ENCODE peak calls at places on chromosome 11, in nine cellular contexts. T is activated B cell treated with CpG ODN at 0.5 μM for 24 hours; W is kidney glomerular epithelial cell; C is GM23248; Q is EL; V is right cardiac atrium; I is NCI-H2171 treated with DMSO at 0.1 percent for 48 hours; L is BJ; S is activated naive CD4-positive, alpha-beta T cell. P is an unnamed sample.
A peak's percentile ranks its signal among the peaks of the same experiment; 100 is the strongest.

GRCh38 chr11:4714300-4714699 is 9.7 kb downstream of the MMP26 start:
- DNase-seq in T (no peak), W (no peak), C (no peak), Q (no peak), V (no peak), I (no peak), L (no peak), S (no peak), P (no peak)

GRCh38 chr11:10382518-10382917 is 72.5 kb upstream of the AMPD3 start:
- DNase-seq in T (no peak), W (no peak), C (peak; percentile 63), Q (peak; percentile 21), V (no peak), I (no peak), L (no peak), S (no peak), P (no peak)

GRCh38 chr11:57800444-57801184 is 39.0 kb downstream of the CTNND1 start:
- DNase-seq in T (no peak), W (peak; percentile 91), C (peak; percentile 85), Q (peak; percentile 72), V (no peak), I (peak; percentile 58), L (peak; percentile 39), S (no peak), P (peak; percentile 85)

GRCh38 chr11:77353131-77353530 is 51.6 kb upstream of the GDPD4 start:
- DNase-seq in T (no peak), W (no peak), C (no peak), Q (no peak), V (no peak), I (peak; percentile 13), L (no peak), S (no peak), P (no peak)

GRCh38 chr11:23359297-23359696 is 499.0 kb upstream of the CCDC179 start:
- DNase-seq in T (no peak), W (peak; percentile 39), C (peak; percentile 72), Q (peak; percentile 85), V (no peak), I (no peak), L (peak; percentile 74), S (no peak), P (no peak)

GRCh38 chr11:875769-876301 is 33.2 kb downstream of the TSPAN4 start:
- DNase-seq in T (no peak), W (no peak), C (no peak), Q (no peak), V (no peak), I (peak; percentile 67), L (no peak), S (no peak), P (no peak)

GRCh38 chr11:111665779-111666178 is 63.5 kb downstream of the SIK2 start:
- DNase-seq in T (no peak), W (no peak), C (peak; percentile 53), Q (peak; percentile 35), V (no peak), I (no peak), L (no peak), S (no peak), P (no peak)

GRCh38 chr11:90204832-90205646 is 17.8 kb downstream of the CHORDC1 start:
- DNase-seq in T (no peak), W (peak; percentile 62), C (peak; percentile 69), Q (peak; percentile 53), V (no peak), I (peak; percentile 27), L (no peak), S (no peak), P (no peak)

GRCh38 chr11:68950268-68950667 is 30.5 kb downstream of the MRGPRD start:
- DNase-seq in T (no peak), W (no peak), C (peak; percentile 54), Q (peak; percentile 27), V (no peak), I (no peak), L (no peak), S (no peak), P (peak; percentile 13)

GRCh38 chr11:101009685-101010055 is 119.9 kb downstream of the PGR start:
- DNase-seq in T (no peak), W (no peak), C (no peak), Q (no peak), V (no peak), I (no peak), L (no peak), S (no peak), P (no peak)

GRCh38 chr11:76410771-76411423 is 29.8 kb downstream of the GVQW3 start:
- DNase-seq in T (no peak), W (peak; percentile 10), C (peak; percentile 44), Q (no peak), V (no peak), I (peak; percentile 10), L (no peak), S (no peak), P (no peak)

GRCh38 chr11:46335858-46336600 is 11.2 kb upstream of the DGKZ start:
- DNase-seq in T (no peak), W (no peak), C (no peak), Q (no peak), V (no peak), I (no peak), L (no peak), S (no peak), P (no peak)

GRCh38 chr11:35121326-35121865 is 17.6 kb upstream of the CD44 start:
- DNase-seq in T (no peak), W (no peak), C (no peak), Q (no peak), V (no peak), I (no peak), L (no peak), S (no peak), P (no peak)

GRCh38 chr11:86449993-86450629 is 75.4 kb downstream of the CCDC81 start:
- DNase-seq in T (no peak), W (no peak), C (no peak), Q (no peak), V (peak; percentile 28), I (no peak), L (no peak), S (no peak), P (no peak)

GRCh38 chr11:112822478-112823274 is 138.5 kb upstream of the NCAM1 start:
- DNase-seq in T (no peak), W (no peak), C (no peak), Q (no peak), V (no peak), I (peak; percentile 51), L (no peak), S (no peak), P (peak; percentile 36)

GRCh38 chr11:69935941-69936505 is 116.8 kb upstream of the FGF3 start:
- DNase-seq in T (no peak), W (no peak), C (no peak), Q (no peak), V (no peak), I (no peak), L (no peak), S (no peak), P (no peak)

GRCh38 chr11:43404836-43405479 is 46.2 kb downstream of the TTC17 start:
- DNase-seq in T (no peak), W (no peak), C (peak; percentile 6), Q (no peak), V (no peak), I (no peak), L (no peak), S (no peak), P (no peak)

GRCh38 chr11:45173064-45173463 is 26.6 kb downstream of the PRDM11 start:
- DNase-seq in T (no peak), W (no peak), C (no peak), Q (no peak), V (no peak), I (no peak), L (no peak), S (no peak), P (no peak)

GRCh38 chr11:121557348-121557747 is 104.6 kb upstream of the SORL1-AS1 start:
- DNase-seq in T (no peak), W (no peak), C (no peak), Q (no peak), V (no peak), I (no peak), L (no peak), S (no peak), P (no peak)

GRCh38 chr11:104541706-104542105 is 356.6 kb downstream of the CASP12 start:
- DNase-seq in T (no peak), W (no peak), C (no peak), Q (no peak), V (no peak), I (no peak), L (no peak), S (no peak), P (no peak)

GRCh38 chr11:102111787-102112653 is 1.8 kb downstream of the YAP1 start:
- DNase-seq in T (no peak), W (peak; percentile 84), C (peak; percentile 92), Q (peak; percentile 91), V (peak; percentile 31), I (no peak), L (peak; percentile 51), S (no peak), P (no peak)

GRCh38 chr11:65560555-65561418 is 2.6 kb upstream of the LTBP3 start:
- DNase-seq in T (no peak), W (no peak), C (peak; percentile 76), Q (peak; percentile 76), V (peak; percentile 65), I (peak; percentile 56), L (no peak), S (no peak), P (no peak)